ENCODE peak calls at places on chromosomes 4 and X, in four cellular contexts. H is WTC11, X is HEK293T, Y is K562. O is an unnamed sample.

GRCh38 chrX:1451251-1451675 is 1.4 kb downstream of the ASMTL start:
- DNase-seq in H (no peak), X (no peak), Y (no peak), O (no peak)

GRCh38 chr4:172601195-172601594 is 567.4 kb upstream of the GALNT7 start:
- DNase-seq in H (no peak), X (peak; percentile 56), Y (no peak), O (no peak)

GRCh38 chr4:89230271-89230670 is 77.3 kb downstream of the GPRIN3 start:
- DNase-seq in H (no peak), X (no peak), Y (no peak), O (no peak)

GRCh38 chr4:67198757-67199156 is 346.5 kb downstream of the CENPC start:
- DNase-seq in H (no peak), X (peak; percentile 42), Y (peak; percentile 15), O (no peak)

GRCh38 chrX:153781428-153782047 is 697 bp downstream of the SRPK3 start:
- DNase-seq in H (no peak), X (no peak), Y (no peak), O (no peak)

GRCh38 chr4:38782452-38783108 is at the start of gene TLR10:
- DNase-seq in H (peak; percentile 27), X (peak; percentile 23), Y (peak; percentile 60), O (peak; percentile 20)

GRCh38 chr4:174999407-174999806 is 81.2 kb downstream of the ADAM29 start:
- DNase-seq in H (no peak), X (no peak), Y (no peak), O (no peak)

GRCh38 chr4:158192439-158193158 is 17.7 kb upstream of the TMEM144 start:
- DNase-seq in H (no peak), X (no peak), Y (no peak), O (no peak)

GRCh38 chrX:82218361-82218760 is 1016.5 kb downstream of the SH3BGRL start:
- DNase-seq in H (no peak), X (peak; percentile 20), Y (peak; percentile 13), O (peak; percentile 0)

GRCh38 chr4:43339435-43339834 is 446.9 kb downstream of the GRXCR1 start:
- DNase-seq in H (no peak), X (no peak), Y (no peak), O (no peak)

GRCh38 chrX:2371026-2371778 is 129.6 kb downstream of the DHRSX start:
- DNase-seq in H (peak; percentile 57), X (no peak), Y (peak; percentile 70), O (no peak)

GRCh38 chrX:124651031-124651430 is 304.7 kb downstream of the SH2D1A start:
- DNase-seq in H (no peak), X (no peak), Y (no peak), O (no peak)

GRCh38 chrX:142204522-142205433 is at the start of gene MAGEC2:
- DNase-seq in H (no peak), X (no peak), Y (peak; percentile 79), O (no peak)

GRCh38 chr4:76830612-76831474 is 67.1 kb downstream of the SOWAHB start:
- DNase-seq in H (no peak), X (peak; percentile 22), Y (no peak), O (peak; percentile 94)

GRCh38 chr4:113169368-113169767 is 119.9 kb downstream of the ANK2 start:
- DNase-seq in H (peak; percentile 28), X (peak; percentile 21), Y (no peak), O (peak; percentile 36)

GRCh38 chrX:150037041-150037440 is 98.8 kb upstream of the EOLA2 start:
- DNase-seq in H (no peak), X (no peak), Y (no peak), O (peak; percentile 35)

GRCh38 chr4:60794372-60794771 is 405.8 kb upstream of the ADGRL3 start:
- DNase-seq in H (no peak), X (no peak), Y (no peak), O (no peak)

GRCh38 chrX:1398431-1399340 is 6.8 kb upstream of the SLC25A6 start:
- DNase-seq in H (no peak), X (no peak), Y (no peak), O (no peak)

GRCh38 chrX:71911023-71911730 is 532 bp downstream of the NHSL2 start:
- DNase-seq in H (peak; percentile 73), X (peak; percentile 46), Y (no peak), O (no peak)

GRCh38 chr4:148270600-148270999 is 171.6 kb downstream of the NR3C2 start:
- DNase-seq in H (no peak), X (no peak), Y (no peak), O (no peak)

GRCh38 chr4:152524429-152524828 is 11.5 kb downstream of the FBXW7 start:
- DNase-seq in H (no peak), X (no peak), Y (peak; percentile 63), O (no peak)

GRCh38 chr4:152522245-152522644 is 13.6 kb downstream of the FBXW7 start:
- DNase-seq in H (no peak), X (no peak), Y (no peak), O (no peak)

GRCh38 chr4:152525878-152526277 is 10.0 kb downstream of the FBXW7 start:
- DNase-seq in H (no peak), X (no peak), Y (no peak), O (no peak)

GRCh38 chr4:152523731-152524130 is 12.2 kb downstream of the FBXW7 start:
- DNase-seq in H (no peak), X (no peak), Y (no peak), O (no peak)

DNA sequence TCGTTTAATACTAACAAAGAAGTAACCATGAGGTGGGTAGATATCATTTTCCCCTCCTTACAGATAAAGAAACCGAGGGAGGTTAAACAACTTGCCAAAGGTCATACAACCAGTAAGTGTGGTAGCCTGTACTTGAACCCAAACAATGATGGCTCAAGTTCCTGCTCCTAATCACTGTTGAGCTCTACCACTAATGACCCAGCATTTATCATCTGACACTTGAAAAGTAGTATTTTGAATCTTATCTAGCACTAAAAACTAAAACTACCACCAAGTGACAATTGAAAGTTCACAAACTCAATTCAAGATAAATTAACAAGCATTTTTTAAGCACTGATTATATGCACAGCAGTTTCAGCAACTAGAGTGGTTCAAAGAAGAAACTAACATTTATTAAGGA is 13.1 kb downstream of the FBXW7 start:
- DNase-seq in H (no peak), X (no peak), Y (peak; percentile 30), O (no peak)
- TF ChIP-seq ELF4 in H (no peak), X (no peak), Y (no peak), O (no peak)

GRCh38 chrX:106692425-106693075 is 34.0 kb upstream of the RNF128 start:
- DNase-seq in H (no peak), X (no peak), Y (no peak), O (peak; percentile 82)

GRCh38 chrX:106698693-106699092 is 27.8 kb upstream of the RNF128 start:
- DNase-seq in H (no peak), X (no peak), Y (no peak), O (no peak)

GRCh38 chrX:106696502-106696901 is 30.0 kb upstream of the RNF128 start:
- DNase-seq in H (no peak), X (no peak), Y (no peak), O (peak; percentile 2)
- TF ChIP-seq ELF4 in H (no peak), X (no peak), Y (no peak), O (no peak)

DNA sequence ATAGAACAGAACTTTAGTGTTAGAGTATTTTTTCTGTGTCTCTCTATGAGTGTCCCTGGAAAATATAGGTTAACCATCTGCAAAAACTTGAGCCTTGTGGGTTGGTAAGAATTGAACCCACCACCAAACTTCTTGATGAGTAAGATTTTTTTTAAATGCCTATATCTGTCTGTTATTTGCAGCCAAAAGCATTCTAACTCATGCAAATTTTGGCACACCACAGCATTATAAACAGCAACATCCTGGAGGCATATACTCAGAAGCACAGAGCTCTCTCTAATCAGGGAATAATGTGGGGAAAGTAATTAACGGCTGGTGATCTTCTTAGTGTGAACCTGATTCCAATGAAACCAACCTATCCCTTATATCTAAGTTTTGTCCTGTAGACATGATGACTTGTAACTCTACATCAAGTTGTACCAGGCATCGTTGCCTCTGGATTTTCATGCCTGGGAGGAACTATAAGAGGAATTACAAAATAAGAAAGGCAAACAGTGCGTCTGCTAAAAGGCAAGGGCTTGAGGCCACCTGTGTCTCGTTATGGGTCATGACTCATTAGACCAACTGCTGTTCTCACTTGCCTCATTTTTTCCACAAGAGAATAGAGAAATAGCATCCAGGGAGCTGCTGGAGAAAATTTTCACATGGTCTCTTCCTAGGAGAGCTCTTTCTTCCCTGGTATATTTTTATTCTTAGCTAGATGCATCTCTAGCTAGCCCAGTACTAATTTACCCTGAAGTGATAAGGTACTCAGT is 202.4 kb downstream of the CHIC2 start:
- DNase-seq in H (no peak), X (no peak), Y (no peak), O (no peak)
- TF ChIP-seq ELF4 in H (no peak), X (no peak), Y (no peak), O (no peak)

DNA sequence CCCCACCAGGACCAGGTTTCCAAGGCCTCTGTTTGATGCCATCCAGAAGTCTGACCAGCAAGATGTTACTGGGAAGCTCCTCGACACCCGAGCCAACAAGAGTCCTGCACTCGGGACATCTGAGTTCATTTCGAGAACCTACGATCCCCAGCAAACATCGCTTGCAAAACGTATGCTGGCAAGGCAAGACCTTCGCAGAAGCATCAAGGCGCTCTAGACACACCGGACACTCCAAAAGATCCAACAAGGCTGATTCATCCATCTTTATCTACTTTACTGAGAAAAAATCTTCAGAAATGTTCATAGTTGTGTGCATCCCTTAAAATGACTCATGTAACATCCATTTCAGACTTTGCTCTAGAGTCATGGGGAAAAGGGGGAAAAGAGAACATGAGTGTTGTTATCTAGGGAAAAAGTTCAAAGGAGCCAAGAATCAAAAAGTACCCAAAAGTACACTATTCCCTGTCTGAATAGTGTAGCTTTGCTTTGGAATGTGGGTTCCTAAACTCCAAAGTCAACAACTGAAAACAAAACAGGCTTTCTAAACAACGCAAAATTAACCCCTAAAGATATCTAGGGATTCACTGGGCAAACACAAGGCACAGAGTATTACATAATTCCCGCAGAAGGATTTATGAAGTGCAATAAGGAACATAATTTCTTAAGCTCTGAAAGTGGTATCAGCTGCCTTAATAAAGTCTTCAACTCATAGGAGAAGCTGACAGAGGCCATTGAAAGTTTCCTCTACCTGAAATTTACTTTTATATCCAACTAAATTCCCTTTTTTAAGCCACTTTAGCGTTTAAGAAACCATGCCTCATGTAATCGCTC is 1.6 kb downstream of the SH3RF1 start:
- DNase-seq in H (no peak), X (peak; percentile 17), Y (no peak), O (peak; percentile 75)
- TF ChIP-seq ELF4 in H (no peak), X (no peak), Y (no peak), O (no peak)

DNA sequence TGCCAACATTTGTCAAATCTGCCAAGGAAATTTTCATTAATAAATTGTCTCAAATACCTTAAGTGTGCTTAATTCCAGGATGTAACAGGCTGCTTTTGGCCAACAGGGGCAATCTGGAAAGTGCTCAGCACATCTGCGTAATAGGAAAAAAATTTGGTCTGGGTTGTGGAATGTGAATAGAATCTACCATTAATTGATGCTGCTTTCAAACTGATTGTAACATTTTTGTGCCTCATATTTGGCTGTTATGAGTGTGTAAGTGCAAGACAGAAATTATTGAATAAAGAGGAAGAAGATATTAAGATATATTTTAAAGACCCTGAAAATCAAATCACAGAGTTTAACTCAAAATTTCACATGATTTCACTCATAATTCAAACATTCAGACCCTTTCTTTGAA is 41.1 kb downstream of the REELD1 start:
- DNase-seq in H (no peak), X (no peak), Y (no peak), O (no peak)
- TF ChIP-seq ELF4 in H (no peak), X (no peak), Y (no peak), O (no peak)

GRCh38 chr4:2786794-2787229 is 6.1 kb upstream of the SH3BP2 start:
- DNase-seq in H (no peak), X (no peak), Y (no peak), O (no peak)

GRCh38 chr4:2785613-2786012 is 7.3 kb upstream of the SH3BP2 start:
- DNase-seq in H (no peak), X (no peak), Y (peak; percentile 36), O (no peak)

GRCh38 chr4:2788101-2788500 is 4.8 kb upstream of the SH3BP2 start:
- DNase-seq in H (no peak), X (no peak), Y (no peak), O (no peak)

GRCh38 chr4:2787230-2788100 is 5.4 kb upstream of the SH3BP2 start:
- DNase-seq in H (peak; percentile 19), X (no peak), Y (no peak), O (no peak)

GRCh38 chr4:2786152-2786671 is 6.7 kb upstream of the SH3BP2 start:
- DNase-seq in H (no peak), X (no peak), Y (no peak), O (no peak)
- TF ChIP-seq ELF4 in H (no peak), X (no peak), Y (no peak), O (no peak)

O was measured in HepG2.